ENCODE peak calls at places on chromosomes 1 and 21, in seven cellular contexts. A, R, S, K, I, P and T are unnamed samples.

GRCh38 chr1:152515454-152515823 is 1.2 kb downstream of the CRCT1 start:
- DNase-seq in S (no peak), I (no peak), A (no peak), K (peak; percentile 15), P (peak; percentile 15), R (no peak), T (no peak)

GRCh38 chr1:246176126-246177024 is 330.7 kb downstream of the SMYD3 start:
- DNase-seq in I (no peak), S (no peak), A (no peak), P (no peak), R (peak; percentile 10), K (peak; percentile 23), T (no peak)

GRCh38 chr1:235302143-235302542 is 25.8 kb downstream of the ARID4B start:
- DNase-seq in S (no peak), P (no peak), R (no peak), I (no peak), A (no peak), K (no peak), T (no peak)

GRCh38 chr1:108816049-108816882 is 40.6 kb downstream of the AKNAD1 start:
- DNase-seq in P (peak; percentile 51), R (peak; percentile 86), S (no peak), K (peak; percentile 83), I (no peak), A (peak; percentile 90), T (no peak)

GRCh38 chr1:209926045-209926444 is 12.0 kb upstream of the SYT14 start:
- DNase-seq in A (no peak), S (no peak), I (no peak), K (no peak), R (peak; percentile 44), P (peak; percentile 99), T (peak; percentile 67)

GRCh38 chr1:237574536-237574935 is 316.2 kb downstream of the ZP4 start:
- DNase-seq in K (no peak), A (no peak), S (no peak), I (no peak), P (no peak), R (no peak), T (no peak)

GRCh38 chr1:200838676-200839445 is 33.9 kb upstream of the GPR25 start:
- DNase-seq in P (no peak), A (no peak), K (no peak), R (no peak), S (no peak), I (no peak), T (no peak)

GRCh38 chr21:25733859-25734653 is 648 bp downstream of the ATP5PF start:
- DNase-seq in I (peak; percentile 41), R (no peak), A (no peak), P (peak; percentile 6), K (no peak), S (no peak), T (no peak)

GRCh38 chr1:160367516-160367900 is 637 bp downstream of the NHLH1 start:
- DNase-seq in A (no peak), R (no peak), K (no peak), S (no peak), I (no peak), P (no peak), T (no peak)

GRCh38 chr1:158649052-158649451 is 37.5 kb downstream of the SPTA1 start:
- DNase-seq in R (no peak), K (no peak), A (no peak), P (no peak), S (no peak), I (peak; percentile 45), T (no peak)

GRCh38 chr1:54768093-54768492 is 3.8 kb upstream of the PARS2 start:
- DNase-seq in I (no peak), A (no peak), K (no peak), P (peak; percentile 55), R (no peak), S (no peak), T (no peak)

GRCh38 chr21:31538821-31539220 is 120.7 kb upstream of the SOD1 start:
- DNase-seq in I (no peak), P (no peak), K (no peak), R (no peak), A (no peak), S (no peak), T (no peak)

GRCh38 chr21:31546402-31547155 is 112.9 kb upstream of the SOD1 start:
- DNase-seq in I (no peak), K (no peak), P (no peak), R (no peak), A (no peak), S (no peak), T (no peak)

GRCh38 chr21:31545036-31545435 is 114.5 kb upstream of the SOD1 start:
- DNase-seq in K (no peak), A (no peak), I (no peak), R (no peak), P (no peak), S (no peak), T (no peak)

GRCh38 chr21:31537872-31538576 is 121.5 kb upstream of the SOD1 start:
- DNase-seq in A (no peak), S (no peak), I (no peak), P (no peak), K (no peak), R (no peak), T (no peak)

GRCh38 chr21:31543191-31543590 is 116.3 kb upstream of the SOD1 start:
- DNase-seq in R (no peak), P (no peak), K (no peak), I (no peak), S (no peak), A (no peak), T (no peak)
- H3K4me3 ChIP-seq in R (no peak overlapping the region), P (no peak overlapping the region), K (no peak overlapping the region), I (no peak overlapping the region), S (no peak overlapping the region), A (no peak overlapping the region), T (no peak overlapping the region)

DNA sequence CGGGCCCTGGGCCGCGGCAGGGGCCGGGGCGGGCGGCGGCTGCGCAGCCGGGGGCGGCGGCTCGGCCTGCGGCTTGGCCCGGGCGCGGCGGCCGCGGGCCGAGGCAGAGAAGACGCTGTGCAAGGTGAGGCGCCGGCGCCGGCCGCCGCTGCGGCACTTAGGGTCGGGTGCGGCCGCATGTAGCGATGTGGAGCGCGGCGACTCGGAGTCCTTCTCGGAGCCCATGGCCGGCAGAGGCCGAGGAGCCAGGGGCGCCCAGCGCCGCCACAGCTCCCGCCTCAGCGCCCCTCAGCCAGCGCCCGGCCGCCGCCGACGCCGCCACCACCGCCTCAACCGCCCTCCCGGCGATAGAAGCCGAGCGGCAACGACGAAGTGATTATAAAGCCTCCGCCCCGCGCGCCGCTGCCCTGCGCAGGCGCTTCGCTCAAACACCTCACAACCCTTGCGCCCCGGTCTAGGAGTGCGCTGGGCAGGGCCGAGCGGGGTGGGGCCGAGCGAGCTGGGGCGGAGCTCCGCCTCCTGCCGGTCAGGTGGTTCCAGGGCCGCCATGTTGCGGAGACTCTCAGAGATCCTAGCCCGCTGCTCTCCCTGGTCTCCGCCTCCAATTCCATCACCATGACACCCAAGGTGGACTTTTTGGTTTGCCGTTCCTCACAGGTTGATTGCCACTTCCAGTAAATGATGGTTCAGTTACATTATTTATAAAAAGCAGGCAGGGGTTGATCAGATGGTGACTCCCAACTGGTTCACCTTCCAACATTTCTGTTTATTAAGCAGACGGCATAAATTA is at the start of gene RNF19B:
- DNase-seq in R (peak; percentile 72), S (no peak), P (peak; percentile 96), A (peak; percentile 98), K (peak; percentile 97), I (peak; percentile 95), T (peak; percentile 26)
- TF ChIP-seq CTCF in R (no peak), S (no peak), P (no peak), A (no peak), K (no peak), I (no peak), T (no peak)

GRCh38 chr1:211605613-211606326 is 26.8 kb upstream of the SLC30A1 start:
- DNase-seq in I (no peak), A (no peak), K (no peak), R (no peak), P (no peak), S (no peak), T (no peak)
- H3K4me3 ChIP-seq in I (peak overlapping the region; percentile 59), A (peak overlapping the region; percentile 19), K (no peak overlapping the region), R (no peak overlapping the region), P (no peak overlapping the region), S (no peak overlapping the region), T (no peak overlapping the region)

GRCh38 chr1:230104395-230105244 is 37.6 kb downstream of the GALNT2 start:
- DNase-seq in A (peak; percentile 100), I (peak; percentile 84), R (peak; percentile 99), K (peak; percentile 99), S (no peak), P (peak; percentile 94), T (peak; percentile 99)
- TF ChIP-seq CTCF in A (no peak), I (no peak), R (no peak), K (no peak), S (no peak), P (no peak), T (no peak)

GRCh38 chr1:217133958-217134856 is 411.0 kb upstream of the ESRRG start:
- DNase-seq in P (no peak), S (no peak), I (no peak), R (no peak), K (no peak), A (no peak), T (no peak)
- H3K4me3 ChIP-seq in P (no peak overlapping the region), S (no peak overlapping the region), I (peak overlapping the region; percentile 70), R (peak overlapping the region; percentile 46), K (peak overlapping the region; percentile 3), A (peak overlapping the region; percentile 56), T (no peak overlapping the region)

GRCh38 chr1:193850745-193851144 is 664.3 kb upstream of the B3GALT2 start:
- DNase-seq in I (no peak), P (no peak), R (no peak), K (no peak), A (no peak), S (no peak), T (no peak)

GRCh38 chr1:193846411-193846810 is 660.0 kb upstream of the B3GALT2 start:
- DNase-seq in A (no peak), R (no peak), P (no peak), S (no peak), I (no peak), K (no peak), T (no peak)

DNA sequence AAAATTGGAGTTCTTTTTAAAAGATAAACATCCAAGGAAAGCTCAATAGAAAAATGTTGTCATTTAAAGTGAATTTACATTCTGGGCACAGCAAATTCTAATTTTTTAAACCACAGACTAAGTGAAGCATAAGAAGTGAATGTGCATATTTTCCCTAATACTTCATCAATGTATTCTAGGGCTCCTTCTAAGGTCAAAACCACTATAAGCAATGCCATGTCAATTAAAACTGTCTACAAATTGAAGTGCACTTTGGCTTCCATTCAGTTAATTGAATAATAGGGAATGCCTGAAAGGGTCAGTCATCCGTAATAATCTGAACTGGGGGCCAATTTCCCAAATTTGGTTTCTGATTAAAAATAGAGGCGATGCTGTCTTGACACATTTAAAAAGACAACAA is 660.5 kb upstream of the B3GALT2 start:
- DNase-seq in I (no peak), A (no peak), K (no peak), P (no peak), R (no peak), S (no peak), T (no peak)
- TF ChIP-seq CTCF in I (no peak), A (no peak), K (no peak), P (no peak), R (no peak), S (no peak), T (no peak)